ENCODE peak calls at places on chromosomes 12 and 14, in ten cellular contexts. U is H9, K is HCT116, F is tibial nerve, Y is hepatocyte, T is heart left ventricle, M is endodermal cell, B is left ventricle myocardium inferior, X is K562, V is thoracic aorta. L is an unnamed sample.

GRCh38 chr14:54252072-54252730 is 144.6 kb upstream of the CDKN3 start:
- DNase-seq in F (no peak), X (no peak), B (no peak), V (no peak), Y (peak; percentile 28), K (peak; percentile 95), U (no peak), M (no peak), T (no peak), L (no peak)

GRCh38 chr12:115660211-115660805 is 617.2 kb downstream of the MED13L start:
- DNase-seq in F (peak; percentile 19), X (no peak), B (peak; percentile 39), V (no peak), M (no peak), T (peak; percentile 67), K (no peak), Y (peak; percentile 21), U (no peak), L (peak; percentile 3)

GRCh38 chr14:84520711-84521338 is 1009.1 kb upstream of the FLRT2 start:
- DNase-seq in M (no peak), Y (no peak), B (no peak), X (no peak), F (peak; percentile 6), T (no peak), K (no peak), V (no peak), U (no peak), L (no peak)

GRCh38 chr14:22893706-22894105 is 10.7 kb downstream of the REM2 start:
- DNase-seq in F (no peak), U (no peak), V (no peak), Y (no peak), M (no peak), T (no peak), X (no peak), K (no peak), B (no peak), L (no peak)

GRCh38 chr12:24617471-24617870 is 331.4 kb downstream of the BCAT1 start:
- DNase-seq in T (no peak), F (no peak), U (no peak), K (no peak), M (peak; percentile 68), B (no peak), X (no peak), V (no peak), Y (no peak), L (no peak)

GRCh38 chr12:115771065-115771464 is 506.4 kb downstream of the MED13L start:
- DNase-seq in B (no peak), F (no peak), M (peak; percentile 75), U (peak; percentile 46), V (no peak), T (no peak), Y (peak; percentile 56), X (no peak), K (peak; percentile 13), L (no peak)

GRCh38 chr14:92690171-92691011 is 58.0 kb downstream of the LGMN start:
- DNase-seq in X (no peak), T (no peak), M (peak; percentile 75), U (peak; percentile 52), K (peak; percentile 59), Y (peak; percentile 77), V (no peak), F (peak; percentile 35), B (no peak), L (no peak)

GRCh38 chr12:105399428-105400081 is 69.1 kb downstream of the C12orf75 start:
- DNase-seq in F (no peak), T (no peak), M (no peak), X (no peak), V (no peak), K (no peak), Y (peak; percentile 23), U (no peak), B (no peak), L (no peak)

GRCh38 chr14:49865431-49865859 is 12.9 kb upstream of the NEMF start:
- DNase-seq in M (peak; percentile 94), U (peak; percentile 75), B (peak; percentile 80), V (peak; percentile 32), Y (peak; percentile 84), K (no peak), F (peak; percentile 91), X (no peak), T (peak; percentile 67), L (peak; percentile 20)

GRCh38 chr12:34392741-34393085 is 370.4 kb downstream of the ALG10 start:
- DNase-seq in V (no peak), Y (no peak), F (no peak), K (no peak), T (no peak), X (no peak), B (peak; percentile 3), U (peak; percentile 15), M (no peak), L (peak; percentile 1)

GRCh38 chr14:73457050-73457934 is 1.1 kb downstream of the NUMB start:
- DNase-seq in X (peak; percentile 4), B (peak; percentile 27), U (peak; percentile 48), M (peak; percentile 84), F (no peak), K (no peak), T (peak; percentile 52), V (no peak), Y (peak; percentile 63), L (no peak)

GRCh38 chr12:94699796-94700195 is 49.4 kb upstream of the TMCC3 start:
- DNase-seq in V (no peak), T (no peak), X (no peak), M (no peak), K (no peak), Y (no peak), U (no peak), B (no peak), F (no peak), L (no peak)

GRCh38 chr12:26062566-26062965 is 62.3 kb downstream of the BHLHE41 start:
- DNase-seq in Y (no peak), M (no peak), K (no peak), U (no peak), F (no peak), X (no peak), T (no peak), B (no peak), V (no peak), L (no peak)

GRCh38 chr12:93243689-93244513 is 133.8 kb upstream of the NUDT4 start:
- DNase-seq in K (no peak), Y (peak; percentile 81), B (no peak), M (no peak), F (peak; percentile 58), T (no peak), V (no peak), X (no peak), U (no peak), L (no peak)

GRCh38 chr14:72559669-72560068 is 334.2 kb downstream of the DPF3 start:
- DNase-seq in K (no peak), X (no peak), Y (no peak), M (peak; percentile 76), V (no peak), U (no peak), B (no peak), F (no peak), T (no peak), L (no peak)

GRCh38 chr12:118189761-118190181 is 53.8 kb downstream of the PEBP1 start:
- DNase-seq in B (peak; percentile 19), Y (peak; percentile 33), U (peak; percentile 63), V (no peak), F (peak; percentile 18), K (no peak), M (peak; percentile 83), T (peak; percentile 27), X (no peak), L (no peak)

GRCh38 chr12:68800294-68800693 is 7.7 kb upstream of the MDM2 start:
- DNase-seq in Y (no peak), B (no peak), M (no peak), T (no peak), K (no peak), U (no peak), X (no peak), F (no peak), V (no peak), L (no peak)

DNA sequence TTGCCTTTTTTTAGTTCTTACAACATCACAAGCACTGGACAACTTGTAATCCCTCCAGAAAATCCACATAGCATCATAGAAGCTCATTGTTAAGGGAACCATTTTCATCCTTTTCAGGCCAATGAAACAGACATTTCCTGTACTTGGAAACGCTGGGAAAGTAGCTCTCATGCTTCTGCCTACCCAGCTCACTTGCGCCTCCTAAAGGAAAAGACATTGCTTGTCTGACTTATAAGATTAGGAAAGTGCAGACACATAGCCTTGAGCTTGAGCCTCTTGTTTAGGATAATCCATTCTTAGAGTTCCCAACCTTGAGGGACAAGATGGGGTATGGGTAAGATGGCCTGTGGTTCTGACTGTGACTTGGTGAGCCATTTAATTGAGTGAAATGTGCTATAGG is 589.5 kb downstream of the NOVA1 start:
- DNase-seq in T (no peak), X (no peak), K (no peak), M (peak; percentile 75), V (no peak), U (peak; percentile 54), Y (peak; percentile 8), B (no peak), F (no peak), L (no peak)
- H3K9me3 ChIP-seq in T (no peaks in the 10 kb centered on the region), X (no peaks in the 10 kb centered on the region), K (peaks cover 34% of the 10 kb centered on the region), M (no peaks in the 10 kb centered on the region), V (no peaks in the 10 kb centered on the region), U (no peaks in the 10 kb centered on the region), Y (no peaks in the 10 kb centered on the region), B (peaks cover 13% of the 10 kb centered on the region), F (no peaks in the 10 kb centered on the region), L (no peaks in the 10 kb centered on the region)

GRCh38 chr14:60488175-60488574 is 2.3 kb upstream of the C14orf39 start:
- DNase-seq in B (no peak), V (no peak), U (no peak), X (no peak), K (no peak), Y (no peak), F (no peak), M (no peak), T (no peak), L (no peak)
- TF ChIP-seq CTCF in B (no peak), V (no peak), U (peak; percentile 56), X (no peak), K (no peak), Y (peak; percentile 41), F (no peak), M (peak; percentile 68), T (no peak), L (no peak)

GRCh38 chr14:68527329-68527851 is 265.5 kb downstream of the ZFP36L1 start:
- DNase-seq in F (peak; percentile 26), B (no peak), M (no peak), U (no peak), K (no peak), Y (no peak), X (no peak), V (no peak), T (no peak), L (no peak)
- H3K4me1 ChIP-seq in F (peaks cover 26% of the 10 kb centered on the region), B (peaks cover 39% of the 10 kb centered on the region), M (peaks cover 2% of the 10 kb centered on the region), U (no peaks in the 10 kb centered on the region), K (peaks cover 34% of the 10 kb centered on the region), Y (peaks cover 13% of the 10 kb centered on the region), X (no peaks in the 10 kb centered on the region), V (peaks cover 60% of the 10 kb centered on the region), T (peaks cover 42% of the 10 kb centered on the region), L (no peaks in the 10 kb centered on the region)

GRCh38 chr14:65718629-65719028 is 306.1 kb downstream of the FUT8 start:
- DNase-seq in K (no peak), V (no peak), M (no peak), X (no peak), F (no peak), B (no peak), U (no peak), T (no peak), Y (no peak), L (no peak)
- H3K9me3 ChIP-seq in K (peaks cover 20% of the 10 kb centered on the region), V (no peaks in the 10 kb centered on the region), M (peaks cover 81% of the 10 kb centered on the region), X (no peaks in the 10 kb centered on the region), F (no peaks in the 10 kb centered on the region), B (peaks cover 31% of the 10 kb centered on the region), U (peaks cover 6% of the 10 kb centered on the region), T (no peaks in the 10 kb centered on the region), Y (peaks cover 34% of the 10 kb centered on the region), L (no peaks in the 10 kb centered on the region)